ENCODE peak calls at places on chromosomes 13 and 19, in eight cellular contexts. U is HS-5, X is H9, F is PC-9, D is amniotic stem cell, A is tibial artery, O is nucleus accumbens, P is caudate nucleus. V is an unnamed sample.

GRCh38 chr13:113500530-113501265 is 10.2 kb upstream of the DCUN1D2 start:
- DNase-seq in U (no peak), X (no peak), F (no peak), D (no peak), A (no peak), O (no peak), P (peak), V (no peak)

GRCh38 chr13:39786091-39786490 is 130.6 kb downstream of the COG6 start:
- DNase-seq in U (no peak), X (no peak), F (no peak), D (no peak), A (no peak), O (no peak), P (no peak), V (no peak)

GRCh38 chr13:79098603-79099002 is 307.5 kb downstream of the RBM26 start:
- DNase-seq in U (no peak), X (no peak), F (no peak), D (no peak), A (no peak), O (no peak), P (no peak), V (no peak)

GRCh38 chr13:94548382-94549240 is 47.3 kb downstream of the TGDS start:
- DNase-seq in U (peak), X (peak), F (no peak), D (no peak), A (peak), O (peak), P (peak), V (peak)

GRCh38 chr13:87889241-87889640 is 218.1 kb downstream of the SLITRK5 start:
- DNase-seq in U (no peak), X (no peak), F (no peak), D (no peak), A (no peak), O (no peak), P (no peak), V (no peak)

GRCh38 chr19:35741216-35741541 is 1.1 kb downstream of the IGFLR1 start:
- DNase-seq in U (no peak), X (no peak), F (no peak), D (no peak), A (no peak), O (no peak), P (no peak), V (no peak)

GRCh38 chr13:111482126-111482525 is 161.7 kb downstream of the TEX29 start:
- DNase-seq in U (no peak), X (no peak), F (no peak), D (no peak), A (no peak), O (no peak), P (no peak), V (no peak)

GRCh38 chr19:48896191-48896720 is 2.3 kb downstream of the TULP2 start:
- DNase-seq in U (no peak), X (peak), F (no peak), D (no peak), A (peak), O (peak), P (peak), V (peak)

GRCh38 chr13:102141625-102142472 is 260.0 kb downstream of the FGF14 start:
- DNase-seq in U (peak), X (no peak), F (no peak), D (no peak), A (no peak), O (no peak), P (peak), V (peak)

GRCh38 chr19:2726904-2727639 is 5.9 kb upstream of the DIRAS1 start:
- DNase-seq in U (no peak), X (no peak), F (peak), D (no peak), A (no peak), O (no peak), P (no peak), V (no peak)

GRCh38 chr19:38989066-38989605 is 13.6 kb upstream of the FBXO17 start:
- DNase-seq in U (no peak), X (peak), F (peak), D (no peak), A (no peak), O (no peak), P (no peak), V (no peak)

GRCh38 chr13:42119875-42120274 is 71.4 kb downstream of the DGKH start:
- DNase-seq in U (no peak), X (no peak), F (no peak), D (no peak), A (no peak), O (no peak), P (no peak), V (no peak)

GRCh38 chr13:29845440-29846056 is 4.9 kb downstream of the UBL3 start:
- DNase-seq in U (no peak), X (no peak), F (no peak), D (no peak), A (no peak), O (no peak), P (no peak), V (no peak)

GRCh38 chr13:41196011-41196410 is 1.6 kb upstream of the KBTBD7 start:
- DNase-seq in U (no peak), X (no peak), F (no peak), D (no peak), A (no peak), O (no peak), P (no peak), V (no peak)

GRCh38 chr19:16587031-16588023 is 15.1 kb upstream of the SLC35E1 start:
- DNase-seq in U (no peak), X (no peak), F (no peak), D (no peak), A (peak), O (no peak), P (no peak), V (no peak)

GRCh38 chr13:80297094-80297493 is 43.8 kb downstream of the SPRY2 start:
- DNase-seq in U (no peak), X (peak), F (no peak), D (no peak), A (no peak), O (no peak), P (no peak), V (no peak)

GRCh38 chr19:6564393-6564792 is 26.6 kb downstream of the CD70 start:
- DNase-seq in U (no peak), X (no peak), F (no peak), D (no peak), A (no peak), O (no peak), P (no peak), V (no peak)

GRCh38 chr13:83221256-83221655 is 661.0 kb downstream of the SLITRK1 start:
- DNase-seq in U (no peak), X (no peak), F (no peak), D (no peak), A (no peak), O (no peak), P (no peak), V (no peak)

GRCh38 chr19:50666346-50667176 is 17.3 kb downstream of the C19orf81 start:
- DNase-seq in U (no peak), X (no peak), F (no peak), D (no peak), A (no peak), O (no peak), P (no peak), V (no peak)

GRCh38 chr13:41065098-41065497 is 3.8 kb downstream of the WBP4 start:
- DNase-seq in U (no peak), X (no peak), F (peak), D (no peak), A (no peak), O (no peak), P (no peak), V (no peak)

GRCh38 chr13:94389544-94390351 is 89.7 kb downstream of the DCT start:
- DNase-seq in U (no peak), X (no peak), F (no peak), D (no peak), A (no peak), O (no peak), P (no peak), V (no peak)

GRCh38 chr19:46022061-46022430 is 807 bp downstream of the PGLYRP1 start:
- DNase-seq in U (no peak), X (no peak), F (no peak), D (no peak), A (no peak), O (no peak), P (no peak), V (no peak)

GRCh38 chr19:19510432-19510831 is 4.9 kb downstream of the TSSK6 start:
- DNase-seq in U (no peak), X (peak), F (no peak), D (no peak), A (no peak), O (no peak), P (no peak), V (no peak)

GRCh38 chr19:57096640-57097361 is 23.0 kb upstream of the USP29 start:
- DNase-seq in U (no peak), X (no peak), F (no peak), D (no peak), A (no peak), O (no peak), P (no peak), V (no peak)

GRCh38 chr13:97068964-97069815 is 74.9 kb upstream of the OXGR1 start:
- DNase-seq in U (no peak), X (no peak), F (no peak), D (no peak), A (no peak), O (no peak), P (no peak), V (no peak)

GRCh38 chr19:2722541-2723344 is 1.6 kb upstream of the DIRAS1 start:
- DNase-seq in U (peak), X (no peak), F (peak), D (peak), A (peak), O (peak), P (peak), V (no peak)

GRCh38 chr13:113897161-113897560 is 33.3 kb upstream of the GAS6 start:
- DNase-seq in U (peak), X (no peak), F (peak), D (peak), A (no peak), O (no peak), P (no peak), V (no peak)